ENCODE peak calls at places on chromosomes 12 and 14, in ten cellular contexts. One of them, this sample, is unnamed.

GRCh38 chr12:65603428-65604351 is 220.6 kb upstream of the HMGA2 start:
- DNase-seq in mesendoderm: peak
- DNase-seq in osteocyte: no peak
- DNase-seq in activated T-cell treated with anti-CD3 and anti-CD28 coated beads, Interleukin-2, amount 50 U/mL, for 72 hours: no peak
- DNase-seq in activated CD4-positive, alpha-beta T cell treated with anti-CD3 and anti-CD28 coated beads, Interleukin-2, amount 10 ng/mL, durations not matched to agents 7 days and 5 days: no peak
- DNase-seq in amygdala: no peak
- DNase-seq in pancreas: peak
- DNase-seq in RWPE1: peak
- DNase-seq in GM13977: no peak
- DNase-seq in stimulated activated CD8-positive, alpha-beta memory T cell treated with anti-CD3 and anti-CD28 coated beads, Interleukin-7, amount 100 ng/mL, for 4 hours: no peak
- DNase-seq in this sample: no peak

GRCh38 chr14:56002316-56002715 is 115.9 kb upstream of the PELI2 start:
- DNase-seq in mesendoderm: peak
- DNase-seq in osteocyte: no peak
- DNase-seq in activated T-cell treated with anti-CD3 and anti-CD28 coated beads, Interleukin-2, amount 50 U/mL, for 72 hours: no peak
- DNase-seq in activated CD4-positive, alpha-beta T cell treated with anti-CD3 and anti-CD28 coated beads, Interleukin-2, amount 10 ng/mL, durations not matched to agents 7 days and 5 days: no peak
- DNase-seq in amygdala: no peak
- DNase-seq in pancreas: no peak
- DNase-seq in RWPE1: no peak
- DNase-seq in GM13977: no peak
- DNase-seq in stimulated activated CD8-positive, alpha-beta memory T cell treated with anti-CD3 and anti-CD28 coated beads, Interleukin-7, amount 100 ng/mL, for 4 hours: no peak
- DNase-seq in this sample: no peak

GRCh38 chr12:122318607-122319311 is 52.5 kb upstream of the VPS33A start:
- DNase-seq in mesendoderm: no peak
- DNase-seq in osteocyte: no peak
- DNase-seq in activated T-cell treated with anti-CD3 and anti-CD28 coated beads, Interleukin-2, amount 50 U/mL, for 72 hours: no peak
- DNase-seq in activated CD4-positive, alpha-beta T cell treated with anti-CD3 and anti-CD28 coated beads, Interleukin-2, amount 10 ng/mL, durations not matched to agents 7 days and 5 days: no peak
- DNase-seq in amygdala: no peak
- DNase-seq in pancreas: no peak
- DNase-seq in RWPE1: no peak
- DNase-seq in GM13977: no peak
- DNase-seq in stimulated activated CD8-positive, alpha-beta memory T cell treated with anti-CD3 and anti-CD28 coated beads, Interleukin-7, amount 100 ng/mL, for 4 hours: no peak
- DNase-seq in this sample: no peak

GRCh38 chr14:47277703-47278102 is 397.7 kb downstream of the MDGA2 start:
- DNase-seq in mesendoderm: peak
- DNase-seq in osteocyte: no peak
- DNase-seq in activated T-cell treated with anti-CD3 and anti-CD28 coated beads, Interleukin-2, amount 50 U/mL, for 72 hours: no peak
- DNase-seq in activated CD4-positive, alpha-beta T cell treated with anti-CD3 and anti-CD28 coated beads, Interleukin-2, amount 10 ng/mL, durations not matched to agents 7 days and 5 days: no peak
- DNase-seq in amygdala: no peak
- DNase-seq in pancreas: no peak
- DNase-seq in RWPE1: no peak
- DNase-seq in GM13977: no peak
- DNase-seq in stimulated activated CD8-positive, alpha-beta memory T cell treated with anti-CD3 and anti-CD28 coated beads, Interleukin-7, amount 100 ng/mL, for 4 hours: no peak
- DNase-seq in this sample: no peak

GRCh38 chr12:130879781-130880389 is 8.0 kb downstream of the RAN start:
- DNase-seq in mesendoderm: no peak
- DNase-seq in osteocyte: no peak
- DNase-seq in activated T-cell treated with anti-CD3 and anti-CD28 coated beads, Interleukin-2, amount 50 U/mL, for 72 hours: peak
- DNase-seq in activated CD4-positive, alpha-beta T cell treated with anti-CD3 and anti-CD28 coated beads, Interleukin-2, amount 10 ng/mL, durations not matched to agents 7 days and 5 days: no peak
- DNase-seq in amygdala: no peak
- DNase-seq in pancreas: no peak
- DNase-seq in RWPE1: no peak
- DNase-seq in GM13977: peak
- DNase-seq in stimulated activated CD8-positive, alpha-beta memory T cell treated with anti-CD3 and anti-CD28 coated beads, Interleukin-7, amount 100 ng/mL, for 4 hours: no peak
- DNase-seq in this sample: no peak

GRCh38 chr12:42608196-42608825 is 18.8 kb upstream of the PRICKLE1 start:
- DNase-seq in mesendoderm: no peak
- DNase-seq in osteocyte: no peak
- DNase-seq in activated T-cell treated with anti-CD3 and anti-CD28 coated beads, Interleukin-2, amount 50 U/mL, for 72 hours: no peak
- DNase-seq in activated CD4-positive, alpha-beta T cell treated with anti-CD3 and anti-CD28 coated beads, Interleukin-2, amount 10 ng/mL, durations not matched to agents 7 days and 5 days: no peak
- DNase-seq in amygdala: no peak
- DNase-seq in pancreas: no peak
- DNase-seq in RWPE1: no peak
- DNase-seq in GM13977: no peak
- DNase-seq in stimulated activated CD8-positive, alpha-beta memory T cell treated with anti-CD3 and anti-CD28 coated beads, Interleukin-7, amount 100 ng/mL, for 4 hours: no peak
- DNase-seq in this sample: no peak

GRCh38 chr12:108387771-108388170 is 48.7 kb upstream of the CMKLR1 start:
- DNase-seq in mesendoderm: no peak
- DNase-seq in osteocyte: no peak
- DNase-seq in activated T-cell treated with anti-CD3 and anti-CD28 coated beads, Interleukin-2, amount 50 U/mL, for 72 hours: no peak
- DNase-seq in activated CD4-positive, alpha-beta T cell treated with anti-CD3 and anti-CD28 coated beads, Interleukin-2, amount 10 ng/mL, durations not matched to agents 7 days and 5 days: no peak
- DNase-seq in amygdala: no peak
- DNase-seq in pancreas: no peak
- DNase-seq in RWPE1: no peak
- DNase-seq in GM13977: no peak
- DNase-seq in stimulated activated CD8-positive, alpha-beta memory T cell treated with anti-CD3 and anti-CD28 coated beads, Interleukin-7, amount 100 ng/mL, for 4 hours: no peak
- DNase-seq in this sample: no peak

GRCh38 chr12:53998900-53999236 is 1.1 kb upstream of the HOXC9 start:
- DNase-seq in mesendoderm: no peak
- DNase-seq in osteocyte: no peak
- DNase-seq in activated T-cell treated with anti-CD3 and anti-CD28 coated beads, Interleukin-2, amount 50 U/mL, for 72 hours: no peak
- DNase-seq in activated CD4-positive, alpha-beta T cell treated with anti-CD3 and anti-CD28 coated beads, Interleukin-2, amount 10 ng/mL, durations not matched to agents 7 days and 5 days: no peak
- DNase-seq in amygdala: no peak
- DNase-seq in pancreas: no peak
- DNase-seq in RWPE1: no peak
- DNase-seq in GM13977: no peak
- DNase-seq in stimulated activated CD8-positive, alpha-beta memory T cell treated with anti-CD3 and anti-CD28 coated beads, Interleukin-7, amount 100 ng/mL, for 4 hours: no peak
- DNase-seq in this sample: no peak

GRCh38 chr14:47040490-47040889 is 388.9 kb upstream of the RPL10L start:
- DNase-seq in mesendoderm: peak
- DNase-seq in osteocyte: no peak
- DNase-seq in activated T-cell treated with anti-CD3 and anti-CD28 coated beads, Interleukin-2, amount 50 U/mL, for 72 hours: no peak
- DNase-seq in activated CD4-positive, alpha-beta T cell treated with anti-CD3 and anti-CD28 coated beads, Interleukin-2, amount 10 ng/mL, durations not matched to agents 7 days and 5 days: no peak
- DNase-seq in amygdala: no peak
- DNase-seq in pancreas: no peak
- DNase-seq in RWPE1: no peak
- DNase-seq in GM13977: no peak
- DNase-seq in stimulated activated CD8-positive, alpha-beta memory T cell treated with anti-CD3 and anti-CD28 coated beads, Interleukin-7, amount 100 ng/mL, for 4 hours: no peak
- DNase-seq in this sample: no peak

GRCh38 chr14:65303185-65303901 is 109.2 kb upstream of the FUT8 start:
- DNase-seq in mesendoderm: no peak
- DNase-seq in osteocyte: no peak
- DNase-seq in activated T-cell treated with anti-CD3 and anti-CD28 coated beads, Interleukin-2, amount 50 U/mL, for 72 hours: no peak
- DNase-seq in activated CD4-positive, alpha-beta T cell treated with anti-CD3 and anti-CD28 coated beads, Interleukin-2, amount 10 ng/mL, durations not matched to agents 7 days and 5 days: no peak
- DNase-seq in amygdala: no peak
- DNase-seq in pancreas: no peak
- DNase-seq in RWPE1: peak
- DNase-seq in GM13977: no peak
- DNase-seq in stimulated activated CD8-positive, alpha-beta memory T cell treated with anti-CD3 and anti-CD28 coated beads, Interleukin-7, amount 100 ng/mL, for 4 hours: no peak
- DNase-seq in this sample: no peak

This sample was measured in RPMI8226.